ENCODE peak calls at places on chromosomes 1 and 21, in five cellular contexts. I, N, G, M and X are unnamed samples. For H3K27me3 and H3K4me1, the result is how much of the 10 kb centered on the place peaks cover.

GRCh38 chr1:54996359-54996868 is 2.3 kb upstream of the BSND start:
- DNase-seq in I (peak), G (peak), N (peak), M (peak), X (peak)

GRCh38 chr1:18110968-18111367 is 3.4 kb downstream of the IGSF21 start:
- DNase-seq in M (no peak), G (no peak), I (no peak), N (peak), X (no peak)

GRCh38 chr1:55378582-55378981 is 163.4 kb upstream of the USP24 start:
- DNase-seq in N (peak), G (no peak), M (no peak), I (peak), X (no peak)

GRCh38 chr1:17502326-17502778 is 37.1 kb upstream of the ARHGEF10L start:
- DNase-seq in I (peak), G (peak), N (peak), M (peak), X (peak)

GRCh38 chr1:201612645-201613044 is 73.7 kb downstream of the NAV1 start:
- DNase-seq in M (no peak), N (no peak), I (no peak), G (no peak), X (no peak)

GRCh38 chr1:165580931-165581871 is 37.4 kb downstream of the LRRC52 start:
- DNase-seq in I (no peak), N (no peak), G (no peak), M (no peak), X (no peak)

GRCh38 chr1:147238053-147238902 is 4.2 kb upstream of the CHD1L start:
- DNase-seq in I (no peak), M (no peak), N (no peak), G (no peak), X (no peak)

GRCh38 chr1:233240839-233241682 is 54.5 kb downstream of the PCNX2 start:
- DNase-seq in G (peak), N (peak), I (peak), M (peak), X (peak)

GRCh38 chr1:46179138-46180081 is 3.1 kb upstream of the P3R3URF start:
- DNase-seq in N (peak), I (peak), M (peak), G (peak), X (peak)

GRCh38 chr1:41371630-41372599 is 10.7 kb downstream of the FOXO6 start:
- DNase-seq in G (no peak), N (peak), I (no peak), M (no peak), X (no peak)

GRCh38 chr1:109669246-109669948 is 1.5 kb downstream of the GSTM2 start:
- DNase-seq in I (peak), G (no peak), N (no peak), M (no peak), X (no peak)

GRCh38 chr1:227542153-227543120 is 20.9 kb upstream of the ZNF678 start:
- DNase-seq in G (peak), M (peak), I (peak), N (peak), X (peak)

GRCh38 chr21:44296916-44297315 is 2.9 kb upstream of the PFKL start:
- DNase-seq in M (no peak), N (no peak), I (no peak), G (no peak), X (no peak)

GRCh38 chr1:1355376-1355775 is 3.0 kb downstream of the MXRA8 start:
- DNase-seq in G (no peak), I (no peak), M (no peak), N (peak), X (no peak)

GRCh38 chr1:244444854-244445253 is 6.9 kb downstream of the ADSS2 start:
- DNase-seq in N (no peak), M (no peak), G (no peak), I (no peak), X (no peak)

GRCh38 chr1:205582471-205583291 is 49.1 kb downstream of the ELK4 start:
- DNase-seq in N (no peak), M (no peak), I (peak), G (no peak), X (no peak)

GRCh38 chr1:109377698-109378097 is 20.0 kb downstream of the SORT1 start:
- DNase-seq in I (no peak), N (no peak), G (no peak), M (no peak), X (no peak)

GRCh38 chr1:185996211-185996610 is 262.0 kb downstream of the HMCN1 start:
- DNase-seq in I (no peak), N (no peak), G (no peak), M (peak), X (no peak)

GRCh38 chr1:70043806-70044205 is 161.6 kb downstream of the LRRC40 start:
- DNase-seq in I (no peak), G (no peak), N (no peak), M (no peak), X (no peak)

GRCh38 chr1:14320518-14320917 is 278.0 kb upstream of the KAZN start:
- DNase-seq in I (no peak), N (no peak), M (no peak), G (no peak), X (no peak)

GRCh38 chr1:26289158-26290059 is 9.5 kb downstream of the SH3BGRL3 start:
- DNase-seq in N (peak), M (peak), G (no peak), I (peak), X (peak)

DNA sequence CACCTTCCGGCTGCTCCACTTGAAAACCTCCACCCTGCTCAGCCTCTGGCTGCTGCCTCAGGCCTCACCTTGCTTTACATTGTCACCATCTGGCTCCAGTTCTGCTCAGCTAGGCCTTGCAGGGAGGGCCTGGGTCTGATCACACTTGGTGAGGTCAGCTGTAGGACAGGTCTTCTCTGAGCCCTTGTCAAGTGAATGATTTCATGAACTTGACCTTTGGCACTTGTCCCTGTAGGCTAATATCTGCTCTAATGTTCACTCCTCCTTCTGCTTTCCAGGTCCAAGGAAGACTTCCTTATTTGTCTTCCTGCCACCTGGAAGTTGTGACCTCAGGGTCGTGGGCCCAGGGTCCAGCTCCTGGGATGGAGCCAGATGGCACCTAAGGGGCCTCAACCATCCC is 41.4 kb downstream of the PTPRF start:
- DNase-seq in N (no peak), I (no peak), M (no peak), G (no peak), X (no peak)
- H3K27me3 ChIP-seq in N (under half), I (under half), M (under half), G (under half), X (under half)

GRCh38 chr1:12436345-12436658 is 181.7 kb downstream of the DHRS3 start:
- DNase-seq in M (no peak), I (no peak), N (no peak), G (no peak), X (no peak)

GRCh38 chr1:12437629-12438028 is 180.4 kb downstream of the DHRS3 start:
- DNase-seq in I (no peak), G (no peak), N (no peak), M (no peak), X (no peak)

GRCh38 chr1:12435639-12436344 is 182.2 kb downstream of the DHRS3 start:
- DNase-seq in M (no peak), I (peak), G (no peak), N (no peak), X (no peak)

GRCh38 chr1:12438349-12438924 is 179.6 kb downstream of the DHRS3 start:
- DNase-seq in G (no peak), N (no peak), I (no peak), M (no peak), X (no peak)

DNA sequence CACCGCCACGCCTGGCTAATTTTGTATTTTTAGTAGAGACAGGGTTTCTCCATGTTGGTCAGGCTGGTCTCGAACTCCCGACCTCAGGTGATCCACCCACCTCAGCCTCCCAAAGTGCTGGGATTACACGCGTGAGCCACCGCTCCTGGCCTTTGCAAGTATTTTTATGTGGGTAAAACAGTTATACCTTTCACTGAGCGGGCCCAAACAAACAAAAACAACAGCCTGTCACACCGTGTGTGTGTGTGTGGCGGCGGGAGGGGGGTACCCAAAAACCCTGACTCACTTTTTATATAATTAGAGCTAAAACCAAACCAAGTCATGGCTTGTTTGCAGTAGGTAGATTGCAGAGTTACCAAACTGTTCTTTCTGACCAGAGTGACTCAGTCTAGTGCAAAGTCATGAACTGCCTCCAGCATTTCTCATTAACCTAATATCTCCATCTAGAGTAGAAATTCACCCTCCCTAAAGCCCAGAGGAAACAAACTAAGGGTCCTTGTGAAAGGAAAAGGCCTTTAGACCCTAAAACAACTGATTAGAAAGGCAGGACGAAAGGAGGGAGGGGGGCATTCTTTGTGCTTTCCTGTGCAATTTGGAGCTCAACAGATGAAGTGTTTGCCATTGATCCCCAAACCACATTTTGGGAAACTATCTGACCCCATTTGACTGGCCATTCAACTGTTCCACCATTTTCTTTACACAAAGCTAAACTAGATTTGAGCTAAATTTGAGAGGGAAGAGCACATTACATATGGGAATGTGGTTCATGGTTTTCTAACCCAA is 181.0 kb downstream of the DHRS3 start:
- DNase-seq in G (no peak), M (no peak), N (no peak), I (no peak), X (no peak)
- H3K4me1 ChIP-seq in G (under half), M (under half), N (under half), I (under half), X (half or more)

DNA sequence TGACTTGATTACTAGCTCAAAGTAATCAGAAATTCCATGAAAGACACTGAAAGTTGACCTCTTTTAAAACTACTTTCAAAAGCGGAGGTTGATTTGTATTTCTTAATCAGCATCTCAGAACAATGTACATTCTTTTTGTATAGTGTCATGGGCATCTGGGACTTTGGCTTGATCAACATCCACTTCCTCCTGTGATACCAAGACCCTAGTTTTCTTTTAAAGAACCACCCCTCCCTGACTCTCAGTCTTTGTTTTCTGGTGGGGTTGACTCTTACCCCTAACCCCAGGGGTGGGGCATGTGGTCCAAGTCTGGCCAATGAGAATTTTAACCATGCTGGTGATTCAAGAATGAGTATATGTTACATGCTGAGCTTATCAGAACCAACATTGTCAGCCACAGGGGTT is 21.7 kb upstream of the IRF2BP2 start:
- DNase-seq in N (no peak), I (no peak), G (no peak), M (no peak), X (no peak)
- H3K27ac ChIP-seq in N (no peak), I (no peak), G (no peak), M (peak), X (peak)

GRCh38 chr1:214317300-214317699 is 36.3 kb downstream of the SMYD2 start:
- DNase-seq in M (no peak), G (no peak), I (no peak), N (no peak), X (no peak)

GRCh38 chr1:214316597-214316996 is 35.6 kb downstream of the SMYD2 start:
- DNase-seq in G (no peak), M (no peak), I (no peak), N (peak), X (no peak)

GRCh38 chr1:214318956-214319355 is 38.0 kb downstream of the SMYD2 start:
- DNase-seq in N (no peak), G (no peak), M (no peak), I (no peak), X (no peak)

GRCh38 chr1:214318356-214318755 is 37.4 kb downstream of the SMYD2 start:
- DNase-seq in N (no peak), I (no peak), M (no peak), G (no peak), X (no peak)

DNA sequence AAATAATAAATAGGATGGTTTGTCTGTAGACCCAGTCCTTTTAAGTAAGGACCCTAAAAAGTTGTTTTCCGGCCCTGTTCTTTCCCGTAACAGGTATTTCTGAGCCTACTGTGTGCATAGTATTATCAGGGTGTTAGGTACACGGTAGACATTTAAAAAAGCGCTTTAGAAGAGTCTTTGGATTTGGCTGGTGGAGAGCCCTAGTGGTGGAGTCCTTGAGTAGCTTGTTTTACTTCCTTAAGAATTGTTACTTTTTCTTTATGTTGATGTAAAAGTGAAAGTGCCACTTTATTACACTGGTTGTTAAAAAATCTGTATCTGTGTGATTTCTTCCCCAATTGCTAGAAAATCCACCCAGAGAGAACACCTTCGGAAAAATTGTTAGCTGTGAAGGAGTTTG is 36.8 kb downstream of the SMYD2 start:
- DNase-seq in G (no peak), I (no peak), M (no peak), N (no peak), X (no peak)
- H3K27me3 ChIP-seq in G (under half), I (under half), M (under half), N (under half), X (under half)

GRCh38 chr1:206696812-206697585 is 12.3 kb downstream of the MAPKAPK2 start:
- DNase-seq in I (no peak), N (no peak), M (no peak), G (no peak), X (no peak)
- H3K4me1 ChIP-seq in I (under half), N (under half), M (under half), G (under half), X (half or more)

GRCh38 chr1:12185556-12186276 is 18.9 kb downstream of the TNFRSF1B start:
- DNase-seq in G (no peak), N (no peak), M (no peak), I (no peak), X (no peak)
- H3K27ac ChIP-seq in G (peak), N (no peak), M (peak), I (peak), X (peak)

DNA sequence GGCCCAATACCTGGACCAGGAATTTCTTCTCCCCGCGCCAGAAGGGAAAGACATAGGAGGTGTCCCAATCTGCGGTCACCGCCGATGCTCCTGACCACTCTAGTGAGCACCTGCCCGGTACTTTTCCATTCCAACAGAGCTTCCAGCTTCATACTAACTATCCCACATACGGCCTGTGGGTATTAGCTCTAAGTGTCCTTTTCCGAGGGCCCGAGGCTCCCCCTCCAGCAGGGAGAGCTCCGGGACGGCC is 2.6 kb upstream of the SIM2 start:
- DNase-seq in N (peak), G (no peak), I (no peak), M (no peak), X (no peak)
- H3K27me3 ChIP-seq in N (half or more), G (half or more), I (half or more), M (half or more), X (half or more)

GRCh38 chr1:15959847-15960446 is 16.0 kb downstream of the ZBTB17 start:
- DNase-seq in G (peak), N (no peak), I (peak), M (no peak), X (no peak)

GRCh38 chr1:15959424-15959823 is 16.5 kb downstream of the ZBTB17 start:
- DNase-seq in G (no peak), I (no peak), N (no peak), M (no peak), X (no peak)

GRCh38 chr1:15958111-15958510 is 17.8 kb downstream of the ZBTB17 start:
- DNase-seq in M (no peak), N (no peak), I (peak), G (no peak), X (no peak)

GRCh38 chr1:15957221-15958090 is 18.4 kb downstream of the ZBTB17 start:
- DNase-seq in N (peak), G (no peak), I (peak), M (no peak), X (no peak)

GRCh38 chr1:15958788-15959187 is 17.1 kb downstream of the ZBTB17 start:
- DNase-seq in M (no peak), N (no peak), G (no peak), I (peak), X (no peak)
- H3K4me1 ChIP-seq in M (under half), N (under half), G (under half), I (under half), X (half or more)

DNA sequence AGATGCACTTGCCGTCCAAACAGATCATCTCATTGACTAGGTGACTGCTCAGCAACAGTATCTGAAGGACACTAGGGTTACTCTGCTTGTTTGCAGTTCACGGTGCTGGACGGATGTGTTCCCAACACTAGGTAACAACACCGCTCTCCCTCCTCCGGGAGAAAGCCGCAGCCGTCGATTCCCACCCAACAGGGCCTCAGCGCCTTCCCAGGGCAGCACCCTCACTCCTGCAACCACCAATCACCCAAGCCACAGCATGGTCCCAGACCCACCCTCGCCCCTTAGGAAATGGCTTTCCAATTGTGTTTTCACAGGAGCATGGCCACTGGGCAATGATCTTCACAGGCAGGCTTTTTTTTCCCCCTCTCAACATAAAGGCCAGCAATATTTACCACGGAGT is 779 bp downstream of the TLR5 start:
- DNase-seq in N (no peak), G (no peak), I (no peak), M (no peak), X (no peak)
- H3K27ac ChIP-seq in N (no peak), G (peak), I (peak), M (no peak), X (peak)

GRCh38 chr1:239997515-239998311 is 94.0 kb upstream of the FMN2 start:
- DNase-seq in I (no peak), M (no peak), N (peak), G (no peak), X (no peak)
- H3K27me3 ChIP-seq in I (under half), M (half or more), N (under half), G (half or more), X (half or more)